ENCODE peak calls at places on chromosome 17, in eight cellular contexts. One of them, this sample, is unnamed.

GRCh38 chr17:45974916-45975630 is 24.0 kb upstream of the STH start:
- DNase-seq in transverse colon: no peak
- DNase-seq in stomach: no peak
- DNase-seq in ovary: no peak
- DNase-seq in right lobe of liver: no peak
- DNase-seq in IMR-90: no peak
- DNase-seq in lower leg skin: no peak
- DNase-seq in H54: no peak
- DNase-seq in this sample: no peak

GRCh38 chr17:70295732-70296131 is 126.4 kb downstream of the KCNJ2 start:
- DNase-seq in IMR-90: no peak
- DNase-seq in lower leg skin: peak
- DNase-seq in stomach: no peak
- DNase-seq in H54: no peak
- DNase-seq in ovary: no peak
- DNase-seq in right lobe of liver: no peak
- DNase-seq in transverse colon: no peak
- DNase-seq in this sample: no peak

GRCh38 chr17:82239926-82240505 is 11.2 kb downstream of the SLC16A3 start:
- DNase-seq in ovary: peak
- DNase-seq in lower leg skin: no peak
- DNase-seq in H54: no peak
- DNase-seq in transverse colon: no peak
- DNase-seq in right lobe of liver: no peak
- DNase-seq in IMR-90: no peak
- DNase-seq in stomach: no peak
- DNase-seq in this sample: no peak

GRCh38 chr17:36928450-36929125 is 8.7 kb upstream of the LHX1 start:
- DNase-seq in ovary: no peak
- DNase-seq in transverse colon: no peak
- DNase-seq in IMR-90: no peak
- DNase-seq in lower leg skin: no peak
- DNase-seq in right lobe of liver: no peak
- DNase-seq in H54: no peak
- DNase-seq in stomach: no peak
- DNase-seq in this sample: no peak

GRCh38 chr17:66580601-66581385 is 254.1 kb upstream of the CACNG5 start:
- DNase-seq in stomach: peak
- DNase-seq in IMR-90: peak
- DNase-seq in right lobe of liver: peak
- DNase-seq in H54: no peak
- DNase-seq in ovary: no peak
- DNase-seq in transverse colon: peak
- DNase-seq in lower leg skin: no peak
- DNase-seq in this sample: no peak

GRCh38 chr17:79812969-79813825 is 16.3 kb upstream of the CBX8 start:
- DNase-seq in ovary: no peak
- DNase-seq in right lobe of liver: no peak
- DNase-seq in H54: peak
- DNase-seq in stomach: no peak
- DNase-seq in IMR-90: no peak
- DNase-seq in lower leg skin: no peak
- DNase-seq in transverse colon: peak
- DNase-seq in this sample: no peak

GRCh38 chr17:55833311-55833710 is 82.5 kb downstream of the PCTP start:
- DNase-seq in transverse colon: no peak
- DNase-seq in lower leg skin: no peak
- DNase-seq in IMR-90: no peak
- DNase-seq in H54: no peak
- DNase-seq in right lobe of liver: no peak
- DNase-seq in stomach: no peak
- DNase-seq in ovary: no peak
- DNase-seq in this sample: no peak

GRCh38 chr17:13265306-13265705 is 247.5 kb upstream of the ELAC2 start:
- DNase-seq in H54: no peak
- DNase-seq in right lobe of liver: no peak
- DNase-seq in IMR-90: no peak
- DNase-seq in stomach: no peak
- DNase-seq in transverse colon: no peak
- DNase-seq in ovary: no peak
- DNase-seq in lower leg skin: no peak
- DNase-seq in this sample: no peak

GRCh38 chr17:50844117-50844700 is 8.8 kb downstream of the WFIKKN2 start:
- DNase-seq in stomach: no peak
- DNase-seq in right lobe of liver: no peak
- DNase-seq in transverse colon: no peak
- DNase-seq in lower leg skin: no peak
- DNase-seq in H54: no peak
- DNase-seq in ovary: no peak
- DNase-seq in IMR-90: no peak
- DNase-seq in this sample: no peak

GRCh38 chr17:16940116-16940881 is 31.6 kb downstream of the TNFRSF13B start:
- DNase-seq in stomach: peak
- DNase-seq in H54: no peak
- DNase-seq in ovary: no peak
- DNase-seq in lower leg skin: no peak
- DNase-seq in IMR-90: no peak
- DNase-seq in right lobe of liver: peak
- DNase-seq in transverse colon: no peak
- DNase-seq in this sample: no peak

GRCh38 chr17:58339775-58340622 is 11.4 kb upstream of the TSPOAP1 start:
- DNase-seq in right lobe of liver: no peak
- DNase-seq in ovary: no peak
- DNase-seq in stomach: no peak
- DNase-seq in lower leg skin: no peak
- DNase-seq in transverse colon: no peak
- DNase-seq in IMR-90: no peak
- DNase-seq in H54: no peak
- DNase-seq in this sample: no peak

GRCh38 chr17:60442271-60443201 is 20.2 kb downstream of the CHCT1 start:
- DNase-seq in H54: no peak
- DNase-seq in IMR-90: peak
- DNase-seq in lower leg skin: no peak
- DNase-seq in stomach: no peak
- DNase-seq in ovary: no peak
- DNase-seq in right lobe of liver: no peak
- DNase-seq in transverse colon: no peak
- DNase-seq in this sample: no peak

GRCh38 chr17:28853295-28853694 is 1.5 kb upstream of the ERAL1 start:
- DNase-seq in IMR-90: no peak
- DNase-seq in transverse colon: no peak
- DNase-seq in lower leg skin: no peak
- DNase-seq in right lobe of liver: no peak
- DNase-seq in ovary: no peak
- DNase-seq in stomach: no peak
- DNase-seq in H54: no peak
- DNase-seq in this sample: no peak

DNA sequence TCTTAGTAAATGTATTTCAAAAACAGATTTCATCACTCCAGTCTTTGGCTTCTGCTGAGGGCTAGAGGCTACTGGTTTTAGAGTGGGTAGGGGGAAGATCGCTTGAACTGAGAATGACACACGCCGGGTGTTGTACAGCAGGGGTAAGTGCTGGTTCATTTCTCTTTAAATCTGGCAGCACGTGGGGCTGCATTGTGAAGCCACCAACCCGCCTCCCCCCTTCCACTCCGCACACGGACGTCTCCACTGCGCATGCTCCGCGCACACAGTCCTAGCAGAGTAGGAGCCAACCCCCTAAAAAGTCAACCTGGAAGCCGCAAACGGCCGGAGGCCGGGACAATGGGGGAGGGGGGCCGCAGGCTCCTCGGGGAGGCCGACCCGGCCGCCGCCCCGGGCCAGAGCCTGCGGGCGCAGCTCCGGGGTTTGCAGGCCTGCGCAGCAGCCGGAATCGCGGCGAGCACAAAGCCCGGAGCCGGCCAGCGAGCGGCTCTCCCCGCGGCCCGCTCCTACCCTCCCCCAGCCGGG is 1.3 kb downstream of the UBE2G1 start:
- DNase-seq in ovary: peak
- DNase-seq in right lobe of liver: peak
- DNase-seq in transverse colon: peak
- DNase-seq in H54: peak
- DNase-seq in IMR-90: peak
- DNase-seq in lower leg skin: peak
- DNase-seq in stomach: peak
- DNase-seq in this sample: peak
- TF ChIP-seq POLR2A in ovary: peak
- TF ChIP-seq POLR2A in right lobe of liver: peak
- TF ChIP-seq POLR2A in transverse colon: peak
- TF ChIP-seq POLR2A in H54: peak
- TF ChIP-seq POLR2A in IMR-90: no peak
- TF ChIP-seq POLR2A in lower leg skin: no peak
- TF ChIP-seq POLR2A in stomach: no peak
- TF ChIP-seq POLR2A in this sample: no peak

GRCh38 chr17:40315206-40315605 is 6.2 kb downstream of the RARA start:
- DNase-seq in lower leg skin: no peak
- DNase-seq in H54: no peak
- DNase-seq in IMR-90: no peak
- DNase-seq in right lobe of liver: peak
- DNase-seq in transverse colon: no peak
- DNase-seq in stomach: peak
- DNase-seq in ovary: no peak
- DNase-seq in this sample: no peak

GRCh38 chr17:40313660-40314556 is 4.9 kb downstream of the RARA start:
- DNase-seq in IMR-90: no peak
- DNase-seq in H54: no peak
- DNase-seq in right lobe of liver: peak
- DNase-seq in transverse colon: no peak
- DNase-seq in ovary: no peak
- DNase-seq in lower leg skin: no peak
- DNase-seq in stomach: no peak
- DNase-seq in this sample: no peak

GRCh38 chr17:40315678-40316570 is 6.9 kb downstream of the RARA start:
- DNase-seq in right lobe of liver: peak
- DNase-seq in IMR-90: no peak
- DNase-seq in ovary: no peak
- DNase-seq in lower leg skin: no peak
- DNase-seq in transverse colon: no peak
- DNase-seq in H54: no peak
- DNase-seq in stomach: peak
- DNase-seq in this sample: no peak

GRCh38 chr17:40312893-40313659 is 4.1 kb downstream of the RARA start:
- DNase-seq in lower leg skin: no peak
- DNase-seq in H54: no peak
- DNase-seq in ovary: no peak
- DNase-seq in stomach: no peak
- DNase-seq in IMR-90: no peak
- DNase-seq in right lobe of liver: no peak
- DNase-seq in transverse colon: no peak
- DNase-seq in this sample: no peak

DNA sequence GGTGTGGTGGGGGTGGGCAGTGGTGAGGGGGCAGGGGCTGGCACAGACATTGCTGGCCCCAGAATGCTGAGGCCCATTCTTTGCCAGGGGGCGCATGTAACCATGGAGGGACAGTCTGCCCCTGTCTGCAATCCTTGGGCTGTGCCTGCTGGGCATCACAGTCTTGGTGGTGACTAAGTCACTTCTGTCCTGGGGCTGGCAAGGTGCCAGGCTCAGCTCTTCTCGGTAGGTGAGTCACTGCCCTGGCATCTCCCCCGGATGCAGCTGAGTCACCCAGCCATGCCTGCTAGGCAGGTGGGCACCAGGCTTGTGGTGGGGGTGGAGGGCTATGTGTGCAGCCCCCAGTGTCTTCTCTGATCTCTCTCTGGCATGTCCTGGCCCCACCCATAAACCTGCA is 5.6 kb downstream of the RARA start:
- DNase-seq in stomach: peak
- DNase-seq in IMR-90: peak
- DNase-seq in right lobe of liver: peak
- DNase-seq in lower leg skin: peak
- DNase-seq in ovary: peak
- DNase-seq in H54: peak
- DNase-seq in transverse colon: peak
- DNase-seq in this sample: no peak
- TF ChIP-seq POLR2A in stomach: no peak
- TF ChIP-seq POLR2A in IMR-90: no peak
- TF ChIP-seq POLR2A in right lobe of liver: no peak
- TF ChIP-seq POLR2A in lower leg skin: no peak
- TF ChIP-seq POLR2A in ovary: no peak
- TF ChIP-seq POLR2A in H54: no peak
- TF ChIP-seq POLR2A in transverse colon: no peak
- TF ChIP-seq POLR2A in this sample: no peak

GRCh38 chr17:64077409-64077808 is 52.5 kb downstream of the ERN1 start:
- DNase-seq in stomach: peak
- DNase-seq in transverse colon: no peak
- DNase-seq in ovary: no peak
- DNase-seq in H54: no peak
- DNase-seq in lower leg skin: no peak
- DNase-seq in right lobe of liver: peak
- DNase-seq in IMR-90: peak
- DNase-seq in this sample: no peak
- TF ChIP-seq POLR2A in stomach: no peak
- TF ChIP-seq POLR2A in transverse colon: no peak
- TF ChIP-seq POLR2A in ovary: no peak
- TF ChIP-seq POLR2A in H54: no peak
- TF ChIP-seq POLR2A in lower leg skin: no peak
- TF ChIP-seq POLR2A in right lobe of liver: no peak
- TF ChIP-seq POLR2A in IMR-90: no peak
- TF ChIP-seq POLR2A in this sample: no peak

DNA sequence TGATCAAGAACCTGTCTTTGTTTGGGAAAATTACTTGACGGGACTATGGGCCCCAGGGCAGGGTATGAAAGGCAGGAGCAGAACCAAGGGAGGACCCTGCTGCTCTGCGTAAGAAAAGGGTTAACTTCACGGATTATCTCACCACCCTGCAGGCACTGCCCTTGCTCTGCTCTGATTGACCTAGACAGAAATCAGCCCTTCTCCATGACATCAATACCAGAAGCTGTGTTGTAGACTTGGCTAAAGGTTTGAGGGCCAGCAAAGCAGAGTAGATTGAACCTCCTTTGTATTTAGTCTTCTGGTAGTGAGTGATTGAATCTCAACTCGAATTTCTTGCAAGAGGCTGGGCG is 52.9 kb upstream of the ETV4 start:
- DNase-seq in ovary: no peak
- DNase-seq in transverse colon: no peak
- DNase-seq in H54: no peak
- DNase-seq in lower leg skin: no peak
- DNase-seq in IMR-90: no peak
- DNase-seq in right lobe of liver: no peak
- DNase-seq in stomach: no peak
- DNase-seq in this sample: no peak
- TF ChIP-seq POLR2A in ovary: no peak
- TF ChIP-seq POLR2A in transverse colon: no peak
- TF ChIP-seq POLR2A in H54: no peak
- TF ChIP-seq POLR2A in lower leg skin: no peak
- TF ChIP-seq POLR2A in IMR-90: no peak
- TF ChIP-seq POLR2A in right lobe of liver: no peak
- TF ChIP-seq POLR2A in stomach: no peak
- TF ChIP-seq POLR2A in this sample: no peak

GRCh38 chr17:54418467-54418866 is 482.2 kb upstream of the TOM1L1 start:
- DNase-seq in right lobe of liver: no peak
- DNase-seq in lower leg skin: no peak
- DNase-seq in transverse colon: no peak
- DNase-seq in IMR-90: no peak
- DNase-seq in ovary: no peak
- DNase-seq in stomach: no peak
- DNase-seq in H54: no peak
- DNase-seq in this sample: no peak
- TF ChIP-seq POLR2A in right lobe of liver: no peak
- TF ChIP-seq POLR2A in lower leg skin: no peak
- TF ChIP-seq POLR2A in transverse colon: no peak
- TF ChIP-seq POLR2A in IMR-90: no peak
- TF ChIP-seq POLR2A in ovary: no peak
- TF ChIP-seq POLR2A in stomach: no peak
- TF ChIP-seq POLR2A in H54: no peak
- TF ChIP-seq POLR2A in this sample: no peak

This sample was measured in esophagus squamous epithelium.